ENCODE peak calls at places on chromosomes 12 and 14, in four cellular contexts. One of them, this sample, is unnamed. For H3K4me1, the result is how much of the 10 kb centered on the place peaks cover.

GRCh38 chr12:109463776-109464175 is 13.3 kb downstream of the KCTD10 start:
- DNase-seq in endothelial cell of umbilical vein: no peak
- DNase-seq in Peyer's patch: no peak
- DNase-seq in ovary: no peak
- DNase-seq in this sample: no peak

GRCh38 chr14:95784137-95784536 is 70.2 kb upstream of the TCL1A start:
- DNase-seq in endothelial cell of umbilical vein: peak
- DNase-seq in Peyer's patch: no peak
- DNase-seq in ovary: no peak
- DNase-seq in this sample: no peak

GRCh38 chr12:123608192-123608591 is 6.3 kb downstream of the DDX55 start:
- DNase-seq in endothelial cell of umbilical vein: no peak
- DNase-seq in Peyer's patch: no peak
- DNase-seq in ovary: no peak
- DNase-seq in this sample: no peak

GRCh38 chr14:61516125-61516740 is 179.1 kb upstream of the HIF1A start:
- DNase-seq in endothelial cell of umbilical vein: peak
- DNase-seq in Peyer's patch: no peak
- DNase-seq in ovary: no peak
- DNase-seq in this sample: no peak

GRCh38 chr12:127245437-127245836 is 1021.5 kb upstream of the TMEM132C start:
- DNase-seq in endothelial cell of umbilical vein: no peak
- DNase-seq in Peyer's patch: no peak
- DNase-seq in ovary: no peak
- DNase-seq in this sample: no peak

GRCh38 chr12:130655010-130655409 is 61.1 kb downstream of the RIMBP2 start:
- DNase-seq in endothelial cell of umbilical vein: no peak
- DNase-seq in Peyer's patch: no peak
- DNase-seq in ovary: no peak
- DNase-seq in this sample: no peak

GRCh38 chr12:118271199-118271598 is 101.5 kb downstream of the TAOK3 start:
- DNase-seq in endothelial cell of umbilical vein: no peak
- DNase-seq in Peyer's patch: no peak
- DNase-seq in ovary: no peak
- DNase-seq in this sample: no peak

GRCh38 chr12:37720846-37721245 is 595.7 kb upstream of the ALG10B start:
- DNase-seq in endothelial cell of umbilical vein: no peak
- DNase-seq in Peyer's patch: no peak
- DNase-seq in ovary: no peak
- DNase-seq in this sample: no peak

GRCh38 chr14:30114051-30114450 is 186.4 kb upstream of the PRKD1 start:
- DNase-seq in endothelial cell of umbilical vein: no peak
- DNase-seq in Peyer's patch: no peak
- DNase-seq in ovary: no peak
- DNase-seq in this sample: no peak

GRCh38 chr12:63206908-63207307 is 55.9 kb upstream of the AVPR1A start:
- DNase-seq in endothelial cell of umbilical vein: no peak
- DNase-seq in Peyer's patch: no peak
- DNase-seq in ovary: no peak
- DNase-seq in this sample: no peak

GRCh38 chr14:27712364-27712763 is 1054.2 kb upstream of the FOXG1 start:
- DNase-seq in endothelial cell of umbilical vein: no peak
- DNase-seq in Peyer's patch: no peak
- DNase-seq in ovary: no peak
- DNase-seq in this sample: no peak

GRCh38 chr12:26124491-26125450 is at the start of gene BHLHE41:
- DNase-seq in endothelial cell of umbilical vein: peak
- DNase-seq in Peyer's patch: peak
- DNase-seq in ovary: peak
- DNase-seq in this sample: peak

GRCh38 chr14:102554835-102555819 is 37.3 kb upstream of the RCOR1 start:
- DNase-seq in endothelial cell of umbilical vein: peak
- DNase-seq in Peyer's patch: peak
- DNase-seq in ovary: peak
- DNase-seq in this sample: no peak

GRCh38 chr14:97978336-97978735 is 1181.2 kb downstream of the VRK1 start:
- DNase-seq in endothelial cell of umbilical vein: no peak
- DNase-seq in Peyer's patch: peak
- DNase-seq in ovary: peak
- DNase-seq in this sample: peak

GRCh38 chr12:55982319-55982936 is 8.6 kb downstream of the RAB5B start:
- DNase-seq in endothelial cell of umbilical vein: no peak
- DNase-seq in Peyer's patch: peak
- DNase-seq in ovary: no peak
- DNase-seq in this sample: no peak

GRCh38 chr12:53051058-53051880 is 1.4 kb downstream of the TNS2 start:
- DNase-seq in endothelial cell of umbilical vein: peak
- DNase-seq in Peyer's patch: no peak
- DNase-seq in ovary: peak
- DNase-seq in this sample: no peak

GRCh38 chr12:132602578-132603239 is 7.7 kb downstream of the LRCOL1 start:
- DNase-seq in endothelial cell of umbilical vein: peak
- DNase-seq in Peyer's patch: no peak
- DNase-seq in ovary: peak
- DNase-seq in this sample: no peak

GRCh38 chr12:92078167-92079053 is 67.2 kb downstream of the BTG1 start:
- DNase-seq in endothelial cell of umbilical vein: peak
- DNase-seq in Peyer's patch: no peak
- DNase-seq in ovary: no peak
- DNase-seq in this sample: no peak
- H3K4me1 ChIP-seq in endothelial cell of umbilical vein: under half
- H3K4me1 ChIP-seq in Peyer's patch: under half
- H3K4me1 ChIP-seq in ovary: under half
- H3K4me1 ChIP-seq in this sample: under half

DNA sequence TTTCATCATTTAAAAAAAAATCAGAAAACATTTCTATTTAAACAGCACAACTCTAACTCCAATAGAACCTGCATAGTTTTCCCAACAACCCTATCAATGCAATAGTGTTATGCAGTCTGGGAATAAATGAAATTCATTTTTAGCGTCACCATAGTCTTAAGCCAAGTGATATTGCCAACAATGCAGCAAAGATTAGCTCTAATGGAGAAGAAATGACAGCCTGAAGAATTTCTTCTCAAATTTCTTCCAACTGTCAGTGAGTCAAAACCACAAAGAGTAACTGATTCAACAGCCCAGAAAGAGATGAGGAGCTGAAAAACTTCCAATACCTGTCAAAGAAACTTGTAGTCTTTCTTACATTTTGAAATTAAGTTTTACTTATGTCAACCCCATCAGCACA is 50.9 kb upstream of the PTPRR start:
- DNase-seq in endothelial cell of umbilical vein: no peak
- DNase-seq in Peyer's patch: no peak
- DNase-seq in ovary: no peak
- DNase-seq in this sample: no peak
- H3K4me3 ChIP-seq in endothelial cell of umbilical vein: no peak
- H3K4me3 ChIP-seq in Peyer's patch: no peak
- H3K4me3 ChIP-seq in ovary: no peak
- H3K4me3 ChIP-seq in this sample: no peak

GRCh38 chr12:50246159-50246865 is 37.0 kb downstream of the LIMA1 start:
- DNase-seq in endothelial cell of umbilical vein: no peak
- DNase-seq in Peyer's patch: no peak
- DNase-seq in ovary: no peak
- DNase-seq in this sample: no peak

GRCh38 chr12:50248406-50248805 is 34.9 kb downstream of the LIMA1 start:
- DNase-seq in endothelial cell of umbilical vein: no peak
- DNase-seq in Peyer's patch: no peak
- DNase-seq in ovary: no peak
- DNase-seq in this sample: no peak

GRCh38 chr12:50248883-50249282 is 34.4 kb downstream of the LIMA1 start:
- DNase-seq in endothelial cell of umbilical vein: no peak
- DNase-seq in Peyer's patch: no peak
- DNase-seq in ovary: no peak
- DNase-seq in this sample: peak

GRCh38 chr12:50249464-50250229 is 33.7 kb downstream of the LIMA1 start:
- DNase-seq in endothelial cell of umbilical vein: peak
- DNase-seq in Peyer's patch: no peak
- DNase-seq in ovary: no peak
- DNase-seq in this sample: no peak

DNA sequence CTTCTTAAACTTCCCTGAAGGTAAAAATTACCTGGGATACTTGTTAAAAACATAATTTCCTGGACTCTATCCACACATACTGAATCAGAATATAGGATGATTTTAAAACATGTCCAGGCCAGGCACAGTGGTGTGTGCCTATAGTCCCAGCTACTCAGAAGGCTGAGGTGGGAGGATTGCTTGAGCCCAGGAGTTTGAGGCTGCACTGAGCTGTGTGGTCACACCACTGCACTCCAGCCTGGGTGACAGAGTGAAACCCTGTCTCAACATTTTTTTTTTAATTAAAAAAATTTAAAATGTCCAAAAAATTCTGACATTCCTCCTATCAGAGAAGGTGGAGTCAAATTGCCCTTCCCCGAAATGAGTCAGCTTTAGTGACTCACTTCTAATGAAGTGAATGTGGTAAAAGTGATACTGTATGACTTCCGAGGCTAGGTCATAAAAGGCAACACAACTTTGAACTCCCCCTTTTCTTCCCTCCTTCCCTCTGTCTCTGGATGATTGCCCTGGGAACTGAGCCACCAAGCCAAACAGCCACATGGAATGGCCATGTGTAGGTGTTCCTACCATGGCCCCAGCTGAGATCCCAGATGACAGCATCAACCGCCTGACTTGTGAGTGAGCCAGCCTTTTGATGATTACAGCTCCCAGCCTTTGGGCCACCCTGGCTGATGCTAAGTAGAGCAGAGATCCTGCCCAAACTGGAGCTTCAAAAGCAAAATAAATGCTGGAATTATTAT is 36.3 kb downstream of the LIMA1 start:
- DNase-seq in endothelial cell of umbilical vein: peak
- DNase-seq in Peyer's patch: peak
- DNase-seq in ovary: no peak
- DNase-seq in this sample: peak
- H3K4me1 ChIP-seq in endothelial cell of umbilical vein: under half
- H3K4me1 ChIP-seq in Peyer's patch: half or more
- H3K4me1 ChIP-seq in ovary: under half
- H3K4me1 ChIP-seq in this sample: half or more

DNA sequence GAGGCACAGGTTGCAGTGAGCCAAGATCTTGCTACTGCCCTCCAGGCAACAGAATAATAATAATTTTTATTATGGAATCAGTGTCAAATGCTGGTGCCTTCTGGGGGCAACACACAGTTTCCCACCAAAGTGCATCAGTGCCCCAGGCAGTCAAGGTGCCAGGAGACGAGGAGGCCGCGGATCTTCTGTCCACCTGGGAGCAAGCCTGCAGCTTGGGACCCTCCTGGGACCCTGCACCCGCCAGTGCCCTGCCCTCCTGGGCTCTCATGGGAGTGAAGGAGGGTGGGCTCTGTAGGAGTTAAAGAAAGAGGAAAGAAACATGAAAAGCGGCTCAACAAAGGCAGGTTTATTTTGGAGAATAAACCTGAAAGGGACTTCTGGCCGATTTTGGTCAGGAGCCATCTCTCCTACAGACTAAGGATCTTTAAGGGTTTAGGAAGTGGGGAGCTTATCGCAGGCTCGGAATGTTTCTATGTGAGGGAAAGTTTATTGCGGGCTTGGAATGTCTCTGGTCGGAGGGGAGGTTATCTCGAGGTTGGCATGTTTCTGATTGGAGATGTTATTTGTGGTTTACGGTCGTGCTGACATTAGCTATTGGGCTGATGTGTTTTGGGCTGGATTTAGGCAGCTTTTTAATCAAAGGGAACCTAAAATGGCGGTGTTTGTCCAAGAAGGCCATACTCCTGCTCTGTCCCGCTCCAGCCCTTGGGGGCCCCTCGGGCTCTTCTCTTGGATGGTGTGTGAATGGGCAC is 1.1 kb upstream of the ASPG start:
- DNase-seq in endothelial cell of umbilical vein: no peak
- DNase-seq in Peyer's patch: no peak
- DNase-seq in ovary: peak
- DNase-seq in this sample: no peak
- H3K4me3 ChIP-seq in endothelial cell of umbilical vein: no peak
- H3K4me3 ChIP-seq in Peyer's patch: no peak
- H3K4me3 ChIP-seq in ovary: no peak
- H3K4me3 ChIP-seq in this sample: no peak

GRCh38 chr12:65208957-65209654 is 39.7 kb downstream of the LEMD3 start:
- DNase-seq in endothelial cell of umbilical vein: no peak
- DNase-seq in Peyer's patch: no peak
- DNase-seq in ovary: no peak
- DNase-seq in this sample: no peak
- H3K4me1 ChIP-seq in endothelial cell of umbilical vein: under half
- H3K4me1 ChIP-seq in Peyer's patch: under half
- H3K4me1 ChIP-seq in ovary: under half
- H3K4me1 ChIP-seq in this sample: under half

GRCh38 chr12:128807161-128807724 is 16.5 kb downstream of the SLC15A4 start:
- DNase-seq in endothelial cell of umbilical vein: no peak
- DNase-seq in Peyer's patch: no peak
- DNase-seq in ovary: no peak
- DNase-seq in this sample: peak
- H3K4me3 ChIP-seq in endothelial cell of umbilical vein: no peak
- H3K4me3 ChIP-seq in Peyer's patch: no peak
- H3K4me3 ChIP-seq in ovary: no peak
- H3K4me3 ChIP-seq in this sample: no peak

DNA sequence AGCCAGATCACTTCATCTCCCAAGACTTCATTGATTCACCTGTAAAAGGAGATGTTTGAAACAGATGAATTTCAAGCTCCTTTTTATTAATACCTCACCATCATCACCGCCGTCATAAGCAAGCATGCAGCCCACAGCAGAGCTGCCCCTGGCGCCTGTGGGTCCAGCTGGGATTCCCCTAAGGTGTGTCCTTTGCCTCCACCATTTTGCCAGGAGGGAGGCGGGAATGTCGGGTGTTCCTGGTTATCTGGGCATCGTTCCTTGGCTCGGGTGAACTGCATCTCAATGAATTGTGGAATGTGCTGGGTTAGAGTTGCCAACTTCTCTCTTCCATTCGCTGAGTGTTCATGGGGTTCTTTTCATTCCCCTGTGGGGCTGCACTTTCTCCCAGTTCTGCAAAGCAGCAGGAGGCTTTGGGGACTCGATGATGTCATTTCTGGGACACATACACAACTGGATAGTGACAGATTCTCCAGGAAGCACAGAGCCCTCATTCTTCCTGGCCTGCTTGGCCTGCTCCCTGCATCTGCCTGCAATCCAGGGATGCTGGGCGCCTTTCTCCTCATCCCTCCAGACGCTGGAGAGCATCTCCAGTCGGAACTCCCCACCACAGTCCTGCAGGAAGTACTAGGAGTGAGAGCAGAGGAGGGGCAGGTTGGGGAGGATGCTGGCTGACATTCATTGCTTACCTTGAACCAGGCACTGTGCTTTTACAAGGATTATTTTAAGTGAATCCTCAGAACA is 10.1 kb downstream of the CCND2 start:
- DNase-seq in endothelial cell of umbilical vein: no peak
- DNase-seq in Peyer's patch: no peak
- DNase-seq in ovary: no peak
- DNase-seq in this sample: peak
- H3K4me1 ChIP-seq in endothelial cell of umbilical vein: under half
- H3K4me1 ChIP-seq in Peyer's patch: half or more
- H3K4me1 ChIP-seq in ovary: under half
- H3K4me1 ChIP-seq in this sample: under half

GRCh38 chr12:112573151-112573550 is 154.4 kb downstream of the PTPN11 start:
- DNase-seq in endothelial cell of umbilical vein: no peak
- DNase-seq in Peyer's patch: no peak
- DNase-seq in ovary: no peak
- DNase-seq in this sample: no peak

GRCh38 chr12:112570096-112570495 is 151.3 kb downstream of the PTPN11 start:
- DNase-seq in endothelial cell of umbilical vein: no peak
- DNase-seq in Peyer's patch: no peak
- DNase-seq in ovary: no peak
- DNase-seq in this sample: no peak

GRCh38 chr12:112577473-112578334 is 159.0 kb downstream of the PTPN11 start:
- DNase-seq in endothelial cell of umbilical vein: no peak
- DNase-seq in Peyer's patch: no peak
- DNase-seq in ovary: no peak
- DNase-seq in this sample: no peak

GRCh38 chr12:112574896-112575558 is 156.3 kb downstream of the PTPN11 start:
- DNase-seq in endothelial cell of umbilical vein: no peak
- DNase-seq in Peyer's patch: no peak
- DNase-seq in ovary: no peak
- DNase-seq in this sample: no peak

GRCh38 chr12:112575559-112576067 is 156.9 kb downstream of the PTPN11 start:
- DNase-seq in endothelial cell of umbilical vein: no peak
- DNase-seq in Peyer's patch: no peak
- DNase-seq in ovary: no peak
- DNase-seq in this sample: no peak
- H3K4me3 ChIP-seq in endothelial cell of umbilical vein: no peak
- H3K4me3 ChIP-seq in Peyer's patch: no peak
- H3K4me3 ChIP-seq in ovary: no peak
- H3K4me3 ChIP-seq in this sample: no peak